ENCODE peak calls at places on chromosomes 12 and 14, in five cellular contexts. One of them, this sample, is unnamed.

GRCh38 chr12:102454808-102455760 is 25.3 kb downstream of the IGF1 start:
- DNase-seq in SK-N-SH: no peak
- DNase-seq in K562: no peak
- DNase-seq in HepG2: peak; percentile 10
- DNase-seq in Panc1: no peak
- DNase-seq in this sample: no peak

GRCh38 chr14:95515080-95515489 is 1.4 kb downstream of the SYNE3 start:
- DNase-seq in SK-N-SH: peak; percentile 70
- DNase-seq in K562: no peak
- DNase-seq in HepG2: no peak
- DNase-seq in Panc1: no peak
- DNase-seq in this sample: no peak

GRCh38 chr12:27843714-27844245 is 63.7 kb upstream of the MANSC4 start:
- DNase-seq in SK-N-SH: no peak
- DNase-seq in K562: peak; percentile 23
- DNase-seq in HepG2: peak; percentile 21
- DNase-seq in Panc1: no peak
- DNase-seq in this sample: no peak

GRCh38 chr14:104440297-104440956 is 139.1 kb upstream of the C14orf180 start:
- DNase-seq in SK-N-SH: no peak
- DNase-seq in K562: no peak
- DNase-seq in HepG2: no peak
- DNase-seq in Panc1: no peak
- DNase-seq in this sample: no peak

GRCh38 chr14:101113835-101114725 is 210.6 kb upstream of the RTL1 start:
- DNase-seq in SK-N-SH: peak; percentile 13
- DNase-seq in K562: no peak
- DNase-seq in HepG2: no peak
- DNase-seq in Panc1: no peak
- DNase-seq in this sample: peak; percentile 33

GRCh38 chr12:28107679-28108078 is 82.6 kb upstream of the CCDC91 start:
- DNase-seq in SK-N-SH: no peak
- DNase-seq in K562: no peak
- DNase-seq in HepG2: no peak
- DNase-seq in Panc1: no peak
- DNase-seq in this sample: no peak

GRCh38 chr12:107328442-107329133 is 235.2 kb upstream of the CRY1 start:
- DNase-seq in SK-N-SH: no peak
- DNase-seq in K562: no peak
- DNase-seq in HepG2: no peak
- DNase-seq in Panc1: no peak
- DNase-seq in this sample: no peak

GRCh38 chr12:87238466-87238865 is 790.7 kb downstream of the C12orf50 start:
- DNase-seq in SK-N-SH: no peak
- DNase-seq in K562: no peak
- DNase-seq in HepG2: no peak
- DNase-seq in Panc1: no peak
- DNase-seq in this sample: no peak

GRCh38 chr12:55997535-55997859 is 421 bp downstream of the SUOX start:
- DNase-seq in SK-N-SH: no peak
- DNase-seq in K562: no peak
- DNase-seq in HepG2: no peak
- DNase-seq in Panc1: no peak
- DNase-seq in this sample: no peak

GRCh38 chr12:9340422-9341259 is 132.4 kb upstream of the PZP start:
- DNase-seq in SK-N-SH: no peak
- DNase-seq in K562: no peak
- DNase-seq in HepG2: no peak
- DNase-seq in Panc1: no peak
- DNase-seq in this sample: no peak

GRCh38 chr12:132194556-132194955 is 50.3 kb downstream of the NOC4L start:
- DNase-seq in SK-N-SH: no peak
- DNase-seq in K562: no peak
- DNase-seq in HepG2: no peak
- DNase-seq in Panc1: no peak
- DNase-seq in this sample: no peak

GRCh38 chr12:113852695-113853490 is 113.2 kb downstream of the RBM19 start:
- DNase-seq in SK-N-SH: no peak
- DNase-seq in K562: no peak
- DNase-seq in HepG2: no peak
- DNase-seq in Panc1: no peak
- DNase-seq in this sample: no peak

GRCh38 chr12:132337557-132337956 is 8.2 kb upstream of the GALNT9 start:
- DNase-seq in SK-N-SH: no peak
- DNase-seq in K562: no peak
- DNase-seq in HepG2: no peak
- DNase-seq in Panc1: no peak
- DNase-seq in this sample: no peak

GRCh38 chr12:113472191-113473190 is 820 bp upstream of the LHX5 start:
- DNase-seq in SK-N-SH: peak; percentile 27
- DNase-seq in K562: no peak
- DNase-seq in HepG2: no peak
- DNase-seq in Panc1: no peak
- DNase-seq in this sample: no peak

GRCh38 chr14:100446572-100446971 is 123.4 kb downstream of the SLC25A47 start:
- DNase-seq in SK-N-SH: no peak
- DNase-seq in K562: peak; percentile 75
- DNase-seq in HepG2: no peak
- DNase-seq in Panc1: no peak
- DNase-seq in this sample: peak; percentile 77

GRCh38 chr12:31234955-31235867 is 90.7 kb downstream of the SINHCAF start:
- DNase-seq in SK-N-SH: peak; percentile 68
- DNase-seq in K562: peak; percentile 53
- DNase-seq in HepG2: peak; percentile 7
- DNase-seq in Panc1: no peak
- DNase-seq in this sample: peak; percentile 66

GRCh38 chr14:61860294-61860918 is 98.2 kb downstream of the SNAPC1 start:
- DNase-seq in SK-N-SH: peak; percentile 65
- DNase-seq in K562: peak; percentile 51
- DNase-seq in HepG2: peak; percentile 34
- DNase-seq in Panc1: peak; percentile 36
- DNase-seq in this sample: no peak

GRCh38 chr14:104935955-104936354 is 11.3 kb downstream of the PLD4 start:
- DNase-seq in SK-N-SH: no peak
- DNase-seq in K562: no peak
- DNase-seq in HepG2: no peak
- DNase-seq in Panc1: peak; percentile 18
- DNase-seq in this sample: no peak

GRCh38 chr12:93279849-93280412 is 97.8 kb upstream of the NUDT4 start:
- DNase-seq in SK-N-SH: no peak
- DNase-seq in K562: no peak
- DNase-seq in HepG2: no peak
- DNase-seq in Panc1: no peak
- DNase-seq in this sample: no peak
- TF ChIP-seq SIN3A in SK-N-SH: no peak
- TF ChIP-seq SIN3A in K562: no peak
- TF ChIP-seq SIN3A in HepG2: no peak
- TF ChIP-seq SIN3A in Panc1: no peak
- TF ChIP-seq SIN3A in this sample: no peak

GRCh38 chr14:50318031-50318626 is 6.0 kb downstream of the DMAC2L start:
- DNase-seq in SK-N-SH: peak; percentile 47
- DNase-seq in K562: peak; percentile 13
- DNase-seq in HepG2: peak; percentile 27
- DNase-seq in Panc1: no peak
- DNase-seq in this sample: no peak
- TF ChIP-seq SIN3A in SK-N-SH: no peak
- TF ChIP-seq SIN3A in K562: no peak
- TF ChIP-seq SIN3A in HepG2: no peak
- TF ChIP-seq SIN3A in Panc1: no peak
- TF ChIP-seq SIN3A in this sample: no peak

DNA sequence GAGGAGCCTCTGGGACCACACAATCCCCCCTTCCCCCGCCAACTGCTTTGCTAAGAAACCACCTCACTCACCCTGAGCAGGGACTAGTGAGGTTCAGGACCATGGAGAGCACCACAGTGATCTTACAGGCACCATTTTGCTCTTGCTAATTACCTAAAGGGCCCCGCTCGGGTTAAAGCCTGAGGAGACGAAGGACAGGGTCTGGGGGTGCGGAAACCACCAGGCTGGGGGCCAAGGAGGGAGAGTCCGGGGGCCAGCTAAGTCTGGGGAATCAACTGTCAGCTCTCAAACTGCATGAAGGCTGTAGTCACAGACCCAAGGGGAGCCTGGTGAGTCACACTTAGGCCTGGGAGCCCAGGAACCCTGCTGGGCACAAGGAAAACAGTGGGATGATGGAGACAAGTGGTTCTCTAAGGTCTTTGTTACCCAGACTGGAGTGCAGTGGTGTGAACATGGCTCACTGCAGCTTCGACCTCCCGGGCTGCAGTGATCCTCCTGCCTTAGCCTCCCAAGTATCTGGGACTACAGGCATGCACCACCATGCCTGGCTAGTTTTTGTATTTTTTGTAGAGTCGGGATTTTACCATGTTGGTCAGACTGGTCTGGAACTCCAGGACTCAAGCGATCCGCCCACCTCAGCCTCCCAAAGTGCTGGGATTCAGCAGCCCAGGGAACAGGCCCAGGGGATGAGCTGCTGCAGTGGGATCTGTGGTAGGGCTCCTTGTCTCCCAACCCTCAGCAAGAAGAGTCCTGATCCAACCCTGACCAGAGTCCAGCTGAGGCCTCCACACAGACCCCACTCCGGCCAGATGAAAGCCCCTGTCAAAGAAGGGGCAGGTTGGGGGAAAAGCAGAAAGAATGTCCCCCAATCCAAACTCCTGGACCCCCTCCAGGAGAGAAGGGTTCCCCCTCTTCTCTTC is 98.8 kb downstream of the CALM1 start:
- DNase-seq in SK-N-SH: peak; percentile 28
- DNase-seq in K562: peak; percentile 60
- DNase-seq in HepG2: peak; percentile 53
- DNase-seq in Panc1: no peak
- DNase-seq in this sample: peak; percentile 85
- TF ChIP-seq SIN3A in SK-N-SH: no peak
- TF ChIP-seq SIN3A in K562: no peak
- TF ChIP-seq SIN3A in HepG2: no peak
- TF ChIP-seq SIN3A in Panc1: no peak
- TF ChIP-seq SIN3A in this sample: peak; percentile 46

GRCh38 chr14:69685217-69685616 is 73.8 kb downstream of the SUSD6 start:
- DNase-seq in SK-N-SH: no peak
- DNase-seq in K562: no peak
- DNase-seq in HepG2: no peak
- DNase-seq in Panc1: peak; percentile 56
- DNase-seq in this sample: no peak

GRCh38 chr14:69684461-69685183 is 73.2 kb downstream of the SUSD6 start:
- DNase-seq in SK-N-SH: no peak
- DNase-seq in K562: no peak
- DNase-seq in HepG2: no peak
- DNase-seq in Panc1: no peak
- DNase-seq in this sample: no peak

GRCh38 chr14:69690042-69690441 is 76.9 kb upstream of the SRSF5 start:
- DNase-seq in SK-N-SH: no peak
- DNase-seq in K562: no peak
- DNase-seq in HepG2: peak; percentile 84
- DNase-seq in Panc1: no peak
- DNase-seq in this sample: no peak

GRCh38 chr14:69685716-69686115 is 74.3 kb downstream of the SUSD6 start:
- DNase-seq in SK-N-SH: no peak
- DNase-seq in K562: no peak
- DNase-seq in HepG2: peak; percentile 62
- DNase-seq in Panc1: no peak
- DNase-seq in this sample: no peak

GRCh38 chr14:69687963-69688649 is 76.7 kb downstream of the SUSD6 start:
- DNase-seq in SK-N-SH: peak; percentile 25
- DNase-seq in K562: no peak
- DNase-seq in HepG2: peak; percentile 82
- DNase-seq in Panc1: no peak
- DNase-seq in this sample: no peak
- TF ChIP-seq SIN3A in SK-N-SH: no peak
- TF ChIP-seq SIN3A in K562: no peak
- TF ChIP-seq SIN3A in HepG2: no peak
- TF ChIP-seq SIN3A in Panc1: no peak
- TF ChIP-seq SIN3A in this sample: no peak

DNA sequence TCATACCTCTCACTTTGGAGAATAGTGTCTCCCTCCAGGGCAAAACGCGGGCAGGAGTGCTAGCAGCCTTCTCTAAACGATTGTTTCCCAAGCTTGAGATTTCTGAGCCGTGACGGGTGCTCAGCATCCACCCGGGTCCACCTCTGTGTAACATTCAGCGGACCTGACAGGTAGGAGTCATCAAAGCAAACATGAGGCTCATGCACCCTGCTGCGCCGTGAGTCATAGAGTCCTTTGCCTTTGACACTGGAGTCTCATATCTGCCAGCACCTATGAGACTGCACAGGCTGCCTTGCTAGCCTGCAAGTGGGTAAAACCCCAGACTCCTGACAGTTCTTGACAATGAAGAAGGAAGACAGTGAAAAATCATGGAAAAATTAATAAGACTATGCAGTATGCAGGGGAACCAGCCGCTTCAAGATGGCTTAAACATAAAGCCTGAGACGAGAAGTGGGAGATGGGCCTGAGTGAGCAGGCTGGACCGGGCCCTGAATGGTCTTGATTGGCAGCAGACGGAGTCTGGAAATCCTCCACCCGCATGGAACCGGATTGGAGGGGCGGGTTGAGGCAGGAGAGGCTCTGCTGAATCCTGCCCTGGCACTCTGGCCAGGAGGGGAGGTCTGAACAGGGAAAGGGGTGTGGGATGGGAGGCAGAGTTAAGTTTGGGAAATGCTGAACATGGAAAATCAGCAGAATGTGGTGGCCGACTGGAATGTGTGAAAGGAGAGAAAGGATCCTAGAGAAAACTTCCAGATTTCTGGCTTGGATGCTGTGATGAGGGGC is 54.2 kb downstream of the LGMN start:
- DNase-seq in SK-N-SH: no peak
- DNase-seq in K562: no peak
- DNase-seq in HepG2: peak; percentile 88
- DNase-seq in Panc1: no peak
- DNase-seq in this sample: no peak
- TF ChIP-seq SIN3A in SK-N-SH: no peak
- TF ChIP-seq SIN3A in K562: no peak
- TF ChIP-seq SIN3A in HepG2: no peak
- TF ChIP-seq SIN3A in Panc1: no peak
- TF ChIP-seq SIN3A in this sample: no peak

This sample was measured in H1.